ENCODE peak calls at places on chromosomes 1 and 21, in four cellular contexts. Y is activated CD4-positive, alpha-beta T cell treated with anti-CD3 and anti-CD28 coated beads, Interleukin-2, amount 10 ng/mL, durations not matched to agents 7 days and 5 days; N is stimulated activated CD8-positive, alpha-beta memory T cell treated with anti-CD3 and anti-CD28 coated beads, Interleukin-2, amount 100 ng/mL, for 48 hours; W is lung. Q is an unnamed sample.

GRCh38 chr21:27505516-27505915 is 538.6 kb upstream of the ADAMTS5 start:
- DNase-seq in Y (no peak), N (no peak), W (no peak), Q (no peak)

GRCh38 chr1:110674337-110675059 is at the start of gene KCNA3:
- DNase-seq in Y (peak; percentile 67), N (peak; percentile 51), W (no peak), Q (peak; percentile 44)

GRCh38 chr21:26124421-26124833 is 46.1 kb downstream of the APP start:
- DNase-seq in Y (no peak), N (no peak), W (no peak), Q (no peak)

GRCh38 chr1:154955039-154955717 is 721 bp downstream of the PBXIP1 start:
- DNase-seq in Y (peak; percentile 97), N (peak; percentile 52), W (no peak), Q (peak; percentile 63)

GRCh38 chr1:109272831-109273547 is 10.0 kb downstream of the PSRC1 start:
- DNase-seq in Y (no peak), N (no peak), W (no peak), Q (no peak)

GRCh38 chr1:23664837-23665795 is 26.5 kb upstream of the RPL11 start:
- DNase-seq in Y (peak; percentile 19), N (no peak), W (no peak), Q (no peak)

GRCh38 chr1:44834328-44834727 is 8.7 kb downstream of the PTCH2 start:
- DNase-seq in Y (no peak), N (no peak), W (no peak), Q (no peak)

GRCh38 chr1:48236716-48237470 is 14.4 kb downstream of the SLC5A9 start:
- DNase-seq in Y (peak; percentile 27), N (no peak), W (no peak), Q (no peak)

GRCh38 chr1:113934006-113934405 is 4.9 kb downstream of the HIPK1 start:
- DNase-seq in Y (no peak), N (no peak), W (no peak), Q (no peak)

GRCh38 chr1:19477284-19478240 is 7.8 kb downstream of the CAPZB start:
- DNase-seq in Y (peak; percentile 44), N (no peak), W (no peak), Q (no peak)

GRCh38 chr1:68174173-68175113 is 57.9 kb downstream of the WLS start:
- DNase-seq in Y (no peak), N (no peak), W (peak; percentile 71), Q (peak; percentile 76)

GRCh38 chr1:62784509-62785365 is 805 bp downstream of the ATG4C start:
- DNase-seq in Y (no peak), N (no peak), W (no peak), Q (no peak)

GRCh38 chr1:235324296-235324695 is 3.7 kb downstream of the ARID4B start:
- DNase-seq in Y (no peak), N (no peak), W (no peak), Q (no peak)

GRCh38 chr1:59703226-59703917 is 111.4 kb upstream of the HOOK1 start:
- DNase-seq in Y (no peak), N (no peak), W (no peak), Q (no peak)

GRCh38 chr1:86515597-86515996 is 31.3 kb upstream of the CLCA4 start:
- DNase-seq in Y (no peak), N (no peak), W (no peak), Q (no peak)

GRCh38 chr1:81585371-81585770 is 215.4 kb upstream of the ADGRL2 start:
- DNase-seq in Y (no peak), N (no peak), W (no peak), Q (no peak)

GRCh38 chr1:97013904-97014303 is 292.3 kb downstream of the PTBP2 start:
- DNase-seq in Y (no peak), N (no peak), W (no peak), Q (no peak)

GRCh38 chr1:59990470-59990869 is 63.9 kb upstream of the CYP2J2 start:
- DNase-seq in Y (no peak), N (no peak), W (no peak), Q (no peak)

GRCh38 chr1:74091371-74091770 is 106.6 kb downstream of the LRRIQ3 start:
- DNase-seq in Y (no peak), N (no peak), W (no peak), Q (no peak)

GRCh38 chr1:173258484-173259264 is 51.5 kb upstream of the TNFSF4 start:
- DNase-seq in Y (no peak), N (no peak), W (no peak), Q (no peak)

GRCh38 chr1:198880818-198881597 is 242.2 kb downstream of the PTPRC start:
- DNase-seq in Y (no peak), N (no peak), W (no peak), Q (no peak)

GRCh38 chr1:146012703-146013565 is 8.6 kb downstream of the HJV start:
- DNase-seq in Y (peak; percentile 76), N (no peak), W (no peak), Q (peak; percentile 39)

GRCh38 chr1:76033800-76034475 is 40.6 kb upstream of the ST6GALNAC3 start:
- DNase-seq in Y (no peak), N (no peak), W (no peak), Q (no peak)

GRCh38 chr21:30408782-30409494 is 13.1 kb downstream of the KRTAP13-1 start:
- DNase-seq in Y (peak; percentile 18), N (no peak), W (peak; percentile 65), Q (peak; percentile 66)

GRCh38 chr1:151721788-151722510 is 627 bp downstream of the RIIAD1 start:
- DNase-seq in Y (no peak), N (no peak), W (no peak), Q (no peak)

GRCh38 chr1:117413412-117413811 is 46.2 kb downstream of the MAN1A2 start:
- DNase-seq in Y (no peak), N (no peak), W (no peak), Q (no peak)

GRCh38 chr21:32844653-32845443 is 73.3 kb upstream of the PAXBP1 start:
- DNase-seq in Y (no peak), N (no peak), W (no peak), Q (no peak)

GRCh38 chr1:48462716-48463285 is 9.2 kb downstream of the SPATA6 start:
- DNase-seq in Y (no peak), N (no peak), W (no peak), Q (no peak)

GRCh38 chr1:190140644-190141043 is 337.0 kb downstream of the BRINP3 start:
- DNase-seq in Y (no peak), N (no peak), W (no peak), Q (no peak)

Q was measured in stomach.